ENCODE peak calls at places on chromosomes 7 and 10, in four cellular contexts. One of them, this sample, is unnamed.

GRCh38 chr10:132642732-132643008 is 105.1 kb downstream of the INPP5A start:
- DNase-seq in H1: no peak
- DNase-seq in K562: no peak
- DNase-seq in HepG2: no peak
- DNase-seq in this sample: no peak

GRCh38 chr10:75611081-75611971 is 179.9 kb downstream of the LRMDA start:
- DNase-seq in H1: no peak
- DNase-seq in K562: no peak
- DNase-seq in HepG2: peak
- DNase-seq in this sample: peak

GRCh38 chr7:96414931-96415292 is 93.0 kb upstream of the SLC25A13 start:
- DNase-seq in H1: peak
- DNase-seq in K562: peak
- DNase-seq in HepG2: peak
- DNase-seq in this sample: peak

GRCh38 chr10:47207280-47207613 is 92.8 kb upstream of the GDF10 start:
- DNase-seq in H1: no peak
- DNase-seq in K562: no peak
- DNase-seq in HepG2: peak
- DNase-seq in this sample: no peak

GRCh38 chr10:29007748-29008610 is 280.9 kb upstream of the LYZL1 start:
- DNase-seq in H1: no peak
- DNase-seq in K562: peak
- DNase-seq in HepG2: peak
- DNase-seq in this sample: no peak

GRCh38 chr10:69250041-69250440 is 28.3 kb upstream of the HK1 start:
- DNase-seq in H1: no peak
- DNase-seq in K562: no peak
- DNase-seq in HepG2: no peak
- DNase-seq in this sample: no peak

GRCh38 chr7:44307905-44308740 is 17.3 kb downstream of the CAMK2B start:
- DNase-seq in H1: peak
- DNase-seq in K562: no peak
- DNase-seq in HepG2: no peak
- DNase-seq in this sample: no peak

GRCh38 chr7:137996386-137996851 is 5.5 kb downstream of the CREB3L2 start:
- DNase-seq in H1: no peak
- DNase-seq in K562: peak
- DNase-seq in HepG2: no peak
- DNase-seq in this sample: no peak

GRCh38 chr10:59499460-59499859 is 137.1 kb upstream of the FAM13C start:
- DNase-seq in H1: no peak
- DNase-seq in K562: no peak
- DNase-seq in HepG2: no peak
- DNase-seq in this sample: no peak

GRCh38 chr7:21850531-21851285 is 95.0 kb downstream of the CDCA7L start:
- DNase-seq in H1: no peak
- DNase-seq in K562: no peak
- DNase-seq in HepG2: no peak
- DNase-seq in this sample: no peak

GRCh38 chr10:69697006-69697405 is 67.0 kb downstream of the FAM241B start:
- DNase-seq in H1: no peak
- DNase-seq in K562: no peak
- DNase-seq in HepG2: no peak
- DNase-seq in this sample: no peak

GRCh38 chr7:158512042-158512441 is 75.6 kb downstream of the PTPRN2 start:
- DNase-seq in H1: no peak
- DNase-seq in K562: no peak
- DNase-seq in HepG2: no peak
- DNase-seq in this sample: no peak

GRCh38 chr7:150756858-150757257 is 19.6 kb downstream of the GIMAP5 start:
- DNase-seq in H1: no peak
- DNase-seq in K562: peak
- DNase-seq in HepG2: no peak
- DNase-seq in this sample: no peak

GRCh38 chr7:64775289-64775688 is 18.9 kb upstream of the ZNF138 start:
- DNase-seq in H1: no peak
- DNase-seq in K562: peak
- DNase-seq in HepG2: no peak
- DNase-seq in this sample: no peak

GRCh38 chr7:141884544-141885227 is 31.5 kb upstream of the OR9A4 start:
- DNase-seq in H1: no peak
- DNase-seq in K562: no peak
- DNase-seq in HepG2: no peak
- DNase-seq in this sample: peak

GRCh38 chr7:106737202-106737562 is 76.2 kb upstream of the CCDC71L start:
- DNase-seq in H1: no peak
- DNase-seq in K562: no peak
- DNase-seq in HepG2: no peak
- DNase-seq in this sample: no peak

GRCh38 chr10:92074126-92074887 is 150.7 kb downstream of the BTAF1 start:
- DNase-seq in H1: no peak
- DNase-seq in K562: peak
- DNase-seq in HepG2: no peak
- DNase-seq in this sample: no peak

GRCh38 chr7:22332481-22332880 is 24.5 kb downstream of the RAPGEF5 start:
- DNase-seq in H1: no peak
- DNase-seq in K562: no peak
- DNase-seq in HepG2: no peak
- DNase-seq in this sample: no peak

GRCh38 chr7:28575241-28575643 is 162.9 kb downstream of the CREB5 start:
- DNase-seq in H1: no peak
- DNase-seq in K562: no peak
- DNase-seq in HepG2: no peak
- DNase-seq in this sample: no peak

GRCh38 chr10:102710604-102711003 is 3.6 kb downstream of the ARL3 start:
- DNase-seq in H1: no peak
- DNase-seq in K562: no peak
- DNase-seq in HepG2: peak
- DNase-seq in this sample: no peak

GRCh38 chr7:94174375-94174774 is 170.2 kb upstream of the BET1 start:
- DNase-seq in H1: no peak
- DNase-seq in K562: no peak
- DNase-seq in HepG2: no peak
- DNase-seq in this sample: no peak

GRCh38 chr7:18212788-18213187 is 185.1 kb upstream of the PRPS1L1 start:
- DNase-seq in H1: no peak
- DNase-seq in K562: no peak
- DNase-seq in HepG2: no peak
- DNase-seq in this sample: no peak

GRCh38 chr10:6333086-6333485 is 130.4 kb downstream of the PFKFB3 start:
- DNase-seq in H1: no peak
- DNase-seq in K562: no peak
- DNase-seq in HepG2: no peak
- DNase-seq in this sample: no peak

GRCh38 chr10:19158358-19158757 is 109.8 kb downstream of the MALRD1 start:
- DNase-seq in H1: no peak
- DNase-seq in K562: no peak
- DNase-seq in HepG2: no peak
- DNase-seq in this sample: no peak

GRCh38 chr10:109062371-109062770 is 860.9 kb downstream of the XPNPEP1 start:
- DNase-seq in H1: no peak
- DNase-seq in K562: no peak
- DNase-seq in HepG2: no peak
- DNase-seq in this sample: peak

GRCh38 chr7:20275637-20276036 is 55.1 kb upstream of the ITGB8 start:
- DNase-seq in H1: no peak
- DNase-seq in K562: no peak
- DNase-seq in HepG2: no peak
- DNase-seq in this sample: no peak

GRCh38 chr10:14040787-14041631 is 289.7 kb downstream of the FRMD4A start:
- DNase-seq in H1: no peak
- DNase-seq in K562: no peak
- DNase-seq in HepG2: no peak
- DNase-seq in this sample: no peak

GRCh38 chr10:14093735-14094484 is 236.8 kb downstream of the FRMD4A start:
- DNase-seq in H1: peak
- DNase-seq in K562: no peak
- DNase-seq in HepG2: no peak
- DNase-seq in this sample: no peak

GRCh38 chr10:131974034-131974817 is 7.5 kb downstream of the BNIP3 start:
- DNase-seq in H1: no peak
- DNase-seq in K562: no peak
- DNase-seq in HepG2: no peak
- DNase-seq in this sample: no peak

GRCh38 chr7:85156661-85157213 is 30.1 kb downstream of the SEMA3D start:
- DNase-seq in H1: no peak
- DNase-seq in K562: no peak
- DNase-seq in HepG2: no peak
- DNase-seq in this sample: no peak

GRCh38 chr10:104209575-104210198 is 22.5 kb downstream of the CFAP43 start:
- DNase-seq in H1: peak
- DNase-seq in K562: peak
- DNase-seq in HepG2: peak
- DNase-seq in this sample: no peak

GRCh38 chr10:118568327-118568848 is 27.1 kb downstream of the PRLHR start:
- DNase-seq in H1: peak
- DNase-seq in K562: peak
- DNase-seq in HepG2: peak
- DNase-seq in this sample: peak

GRCh38 chr7:104482362-104483042 is 154.1 kb downstream of the LHFPL3 start:
- DNase-seq in H1: no peak
- DNase-seq in K562: no peak
- DNase-seq in HepG2: no peak
- DNase-seq in this sample: no peak

GRCh38 chr7:157234271-157234670 is 95.5 kb downstream of the UBE3C start:
- DNase-seq in H1: no peak
- DNase-seq in K562: no peak
- DNase-seq in HepG2: no peak
- DNase-seq in this sample: no peak

GRCh38 chr10:126397640-126398382 is 9.5 kb upstream of the ADAM12 start:
- DNase-seq in H1: no peak
- DNase-seq in K562: no peak
- DNase-seq in HepG2: no peak
- DNase-seq in this sample: no peak

GRCh38 chr10:26172126-26172525 is 44.4 kb upstream of the GAD2 start:
- DNase-seq in H1: no peak
- DNase-seq in K562: no peak
- DNase-seq in HepG2: no peak
- DNase-seq in this sample: no peak

GRCh38 chr10:112585960-112586359 is 138.9 kb downstream of the VTI1A start:
- DNase-seq in H1: no peak
- DNase-seq in K562: no peak
- DNase-seq in HepG2: no peak
- DNase-seq in this sample: no peak

GRCh38 chr7:37028909-37029440 is 304.7 kb upstream of the AOAH start:
- DNase-seq in H1: no peak
- DNase-seq in K562: no peak
- DNase-seq in HepG2: no peak
- DNase-seq in this sample: no peak

GRCh38 chr10:121167534-121168243 is 316.5 kb downstream of the WDR11 start:
- DNase-seq in H1: no peak
- DNase-seq in K562: no peak
- DNase-seq in HepG2: no peak
- DNase-seq in this sample: no peak

GRCh38 chr7:128974241-128974934 is 36.7 kb downstream of the IRF5 start:
- DNase-seq in H1: no peak
- DNase-seq in K562: no peak
- DNase-seq in HepG2: no peak
- DNase-seq in this sample: no peak
- TF ChIP-seq CBX5 in H1: no peak
- TF ChIP-seq CBX5 in K562: no peak
- TF ChIP-seq CBX5 in HepG2: no peak
- TF ChIP-seq CBX5 in this sample: no peak

DNA sequence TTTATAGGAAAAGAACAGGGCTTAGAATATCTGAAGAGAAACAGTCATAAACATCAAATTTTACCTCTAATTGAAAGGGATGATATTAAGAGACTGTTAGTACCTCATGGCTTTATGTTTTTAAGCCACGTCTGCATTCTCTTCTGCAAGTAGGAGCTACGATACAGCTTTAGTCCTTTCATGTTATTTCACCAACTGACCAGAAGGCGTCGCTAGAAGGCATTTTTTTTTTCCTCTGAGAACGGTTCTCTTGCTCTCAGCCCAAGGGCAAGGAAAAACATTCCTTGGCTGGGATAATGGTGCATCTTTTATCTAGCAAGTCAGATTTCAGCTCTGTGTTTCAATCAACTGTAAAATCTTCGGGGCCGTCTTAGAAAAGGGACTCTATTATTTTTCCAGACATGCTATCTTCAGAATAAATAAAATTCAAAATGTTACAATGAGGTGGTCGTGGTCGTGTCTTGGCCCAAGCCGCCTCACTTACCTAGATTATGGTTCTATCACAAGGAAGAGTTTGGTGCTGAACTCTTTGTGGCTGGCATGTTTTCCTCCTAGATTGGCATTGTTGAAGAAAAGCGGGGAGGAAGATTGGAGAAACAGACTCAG is 41.6 kb upstream of the LYZL2 start:
- DNase-seq in H1: no peak
- DNase-seq in K562: peak
- DNase-seq in HepG2: peak
- DNase-seq in this sample: no peak
- TF ChIP-seq CBX5 in H1: no peak
- TF ChIP-seq CBX5 in K562: no peak
- TF ChIP-seq CBX5 in HepG2: no peak
- TF ChIP-seq CBX5 in this sample: no peak

GRCh38 chr10:3782456-3783312 is 2.3 kb downstream of the KLF6 start:
- DNase-seq in H1: no peak
- DNase-seq in K562: peak
- DNase-seq in HepG2: peak
- DNase-seq in this sample: no peak

GRCh38 chr10:3784510-3785250 is at the start of gene KLF6:
- DNase-seq in H1: peak
- DNase-seq in K562: peak
- DNase-seq in HepG2: no peak
- DNase-seq in this sample: no peak

GRCh38 chr10:3782099-3782455 is 2.9 kb downstream of the KLF6 start:
- DNase-seq in H1: no peak
- DNase-seq in K562: no peak
- DNase-seq in HepG2: no peak
- DNase-seq in this sample: no peak

GRCh38 chr10:3783721-3784432 is 1.1 kb downstream of the KLF6 start:
- DNase-seq in H1: peak
- DNase-seq in K562: peak
- DNase-seq in HepG2: peak
- DNase-seq in this sample: no peak

DNA sequence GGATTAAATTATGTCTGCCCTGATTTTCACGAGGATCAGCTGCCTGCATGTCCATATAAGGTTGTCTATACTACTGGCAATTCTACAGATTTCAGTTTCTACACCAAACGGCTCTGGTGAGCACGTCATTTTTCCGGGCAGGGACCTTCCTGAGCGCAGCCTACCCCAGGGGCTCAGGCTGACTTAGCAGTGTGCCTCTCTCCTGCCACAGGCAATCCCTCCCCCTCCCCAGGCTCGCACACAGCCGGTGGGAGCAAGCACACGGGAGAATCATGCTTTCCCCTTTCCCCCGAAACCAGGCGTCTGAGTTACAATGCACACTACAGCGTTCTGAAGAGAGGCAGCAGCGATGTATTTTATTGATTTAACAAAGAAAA is 1.7 kb downstream of the KLF6 start:
- DNase-seq in H1: peak
- DNase-seq in K562: peak
- DNase-seq in HepG2: no peak
- DNase-seq in this sample: peak
- TF ChIP-seq CBX5 in H1: no peak
- TF ChIP-seq CBX5 in K562: no peak
- TF ChIP-seq CBX5 in HepG2: no peak
- TF ChIP-seq CBX5 in this sample: no peak

GRCh38 chr7:155310425-155311114 is 12.9 kb downstream of the INSIG1 start:
- DNase-seq in H1: no peak
- DNase-seq in K562: no peak
- DNase-seq in HepG2: no peak
- DNase-seq in this sample: no peak
- TF ChIP-seq CBX5 in H1: no peak
- TF ChIP-seq CBX5 in K562: no peak
- TF ChIP-seq CBX5 in HepG2: no peak
- TF ChIP-seq CBX5 in this sample: no peak